ENCODE peak calls at places on chromosome 5, in six cellular contexts. J is lower leg skin, Q is Peyer's patch, K is gastrocnemius medialis, L is H54, U is body of pancreas. X is an unnamed sample.

GRCh38 chr5:133933670-133934295 is 34.6 kb downstream of the C5orf15 start:
- DNase-seq in L (no peak), U (no peak), K (no peak), Q (no peak), J (no peak), X (no peak)

GRCh38 chr5:154087260-154087659 is 48.5 kb downstream of the MFAP3 start:
- DNase-seq in U (no peak), K (no peak), L (peak; percentile 15), J (no peak), Q (no peak), X (no peak)

GRCh38 chr5:157547909-157548512 is 27.6 kb downstream of the ADAM19 start:
- DNase-seq in K (no peak), J (no peak), L (no peak), Q (peak; percentile 38), U (no peak), X (no peak)

GRCh38 chr5:153658151-153658550 is 167.7 kb downstream of the GRIA1 start:
- DNase-seq in U (no peak), K (no peak), J (no peak), L (no peak), Q (no peak), X (no peak)

GRCh38 chr5:179118756-179119414 is 58.7 kb downstream of the ZNF354C start:
- DNase-seq in L (no peak), Q (peak; percentile 31), K (no peak), J (peak; percentile 26), U (no peak), X (no peak)

GRCh38 chr5:66306105-66306843 is 162.2 kb downstream of the SREK1 start:
- DNase-seq in Q (peak; percentile 66), K (no peak), U (peak; percentile 52), J (no peak), L (peak; percentile 61), X (peak; percentile 48)

GRCh38 chr5:53490747-53491146 is 10.3 kb downstream of the FST start:
- DNase-seq in K (no peak), U (no peak), Q (no peak), L (no peak), J (no peak), X (no peak)

GRCh38 chr5:120055858-120056257 is 408.2 kb upstream of the PRR16 start:
- DNase-seq in J (no peak), U (no peak), K (no peak), L (no peak), Q (no peak), X (no peak)

GRCh38 chr5:80318212-80318611 is 1.6 kb upstream of the SPZ1 start:
- DNase-seq in Q (no peak), K (no peak), L (no peak), U (no peak), J (no peak), X (peak; percentile 50)

GRCh38 chr5:172405226-172405625 is 49.1 kb downstream of the SH3PXD2B start:
- DNase-seq in U (no peak), J (no peak), L (no peak), K (no peak), Q (no peak), X (no peak)

GRCh38 chr5:57745029-57745428 is 262.4 kb upstream of the ACTBL2 start:
- DNase-seq in L (no peak), J (no peak), K (no peak), Q (no peak), U (no peak), X (no peak)

GRCh38 chr5:98775962-98776687 is 2.7 kb downstream of the RGMB start:
- DNase-seq in L (no peak), U (no peak), Q (no peak), K (no peak), J (no peak), X (no peak)

GRCh38 chr5:98775246-98775961 is 1.9 kb downstream of the RGMB start:
- DNase-seq in L (no peak), U (no peak), K (no peak), Q (no peak), J (no peak), X (no peak)

GRCh38 chr5:98773464-98774191 is at the start of gene RGMB:
- DNase-seq in Q (peak; percentile 98), L (peak; percentile 88), K (peak; percentile 100), J (peak; percentile 100), U (peak; percentile 98), X (peak; percentile 98)

GRCh38 chr5:98773214-98773463 is 324 bp upstream of the RGMB start:
- DNase-seq in U (no peak), K (no peak), L (no peak), J (no peak), Q (no peak), X (no peak)

DNA sequence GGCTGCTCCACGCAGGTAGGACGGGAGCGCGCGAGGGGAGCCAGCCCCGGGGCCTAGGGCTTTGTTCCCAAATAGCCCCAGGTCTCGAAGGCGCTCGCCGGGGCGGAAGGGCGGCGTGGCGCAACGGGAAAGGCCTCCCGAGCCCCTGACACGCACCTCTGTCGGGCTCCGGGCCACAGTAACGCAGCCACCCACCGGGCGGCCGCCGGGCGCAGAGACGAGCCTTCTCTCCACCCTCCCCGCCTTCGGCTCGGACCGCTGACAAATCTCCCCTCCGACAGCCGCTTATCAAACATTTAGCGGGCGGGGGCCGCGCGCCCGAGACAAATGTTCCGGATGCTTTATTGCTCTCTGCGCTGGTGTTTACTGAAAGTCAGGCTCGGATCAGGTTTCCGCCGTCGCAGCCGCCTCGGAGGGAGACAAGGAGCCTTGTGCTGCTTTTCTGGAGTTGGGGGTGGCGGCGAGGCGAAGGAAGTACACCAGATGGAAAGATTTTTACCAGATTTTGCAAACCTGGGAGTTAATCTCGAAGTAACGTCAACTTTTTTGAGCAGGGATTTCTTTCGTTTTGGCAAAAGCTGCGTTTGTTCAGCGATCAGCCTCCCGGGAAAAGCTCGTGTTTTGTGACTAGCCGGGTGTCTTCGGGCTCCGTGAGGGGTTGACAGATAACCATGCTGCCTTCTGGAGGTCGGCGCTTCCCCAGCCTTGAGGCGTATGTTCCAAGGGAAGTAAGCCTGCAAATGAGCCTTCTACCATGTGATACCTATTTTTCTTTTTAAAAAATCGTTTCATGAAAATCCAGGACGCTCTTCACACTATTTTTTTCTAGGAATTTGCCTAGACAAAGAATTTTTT is 956 bp downstream of the RGMB start:
- DNase-seq in U (peak; percentile 77), Q (peak; percentile 81), J (peak; percentile 95), K (peak; percentile 69), L (no peak), X (peak; percentile 52)
- TF ChIP-seq POLR2A in U (peak; percentile 73), Q (no peak), J (no peak), K (peak; percentile 55), L (peak; percentile 5), X (no peak)

GRCh38 chr5:177133845-177134652 is 476 bp downstream of the NSD1 start:
- DNase-seq in J (no peak), L (no peak), Q (peak; percentile 67), K (peak; percentile 10), U (peak; percentile 55), X (peak; percentile 57)
- TF ChIP-seq POLR2A in J (no peak), L (no peak), Q (no peak), K (no peak), U (peak; percentile 59), X (no peak)

GRCh38 chr5:88034520-88034919 is 234.1 kb downstream of the TMEM161B start:
- DNase-seq in U (no peak), J (no peak), L (no peak), Q (no peak), K (no peak), X (no peak)
- TF ChIP-seq POLR2A in U (no peak), J (no peak), L (no peak), Q (no peak), K (no peak), X (no peak)

GRCh38 chr5:83721878-83722779 is 1.5 kb upstream of the HAPLN1 start:
- DNase-seq in J (peak; percentile 88), L (peak; percentile 80), K (no peak), U (peak; percentile 26), Q (peak; percentile 74), X (no peak)
- TF ChIP-seq POLR2A in J (no peak), L (peak; percentile 20), K (no peak), U (no peak), Q (no peak), X (no peak)

GRCh38 chr5:32195265-32195664 is 21.1 kb upstream of the GOLPH3 start:
- DNase-seq in J (no peak), U (no peak), L (no peak), Q (no peak), K (no peak), X (no peak)

GRCh38 chr5:32202394-32202793 is 28.3 kb upstream of the GOLPH3 start:
- DNase-seq in U (no peak), L (no peak), Q (no peak), K (no peak), J (no peak), X (no peak)

GRCh38 chr5:32206053-32206452 is 31.9 kb upstream of the GOLPH3 start:
- DNase-seq in U (no peak), Q (no peak), L (no peak), J (no peak), K (no peak), X (no peak)

GRCh38 chr5:32197032-32197431 is 22.9 kb upstream of the GOLPH3 start:
- DNase-seq in K (no peak), Q (no peak), J (no peak), L (no peak), U (no peak), X (no peak)

GRCh38 chr5:32201140-32201539 is 27.0 kb upstream of the GOLPH3 start:
- DNase-seq in L (no peak), J (no peak), U (no peak), K (no peak), Q (no peak), X (no peak)
- TF ChIP-seq POLR2A in L (no peak), J (no peak), U (no peak), K (no peak), Q (no peak), X (no peak)

GRCh38 chr5:42557689-42558088 is 134.4 kb downstream of the GHR start:
- DNase-seq in K (no peak), J (no peak), U (no peak), Q (no peak), L (no peak), X (no peak)

GRCh38 chr5:42552597-42552996 is 129.4 kb downstream of the GHR start:
- DNase-seq in U (no peak), Q (no peak), K (no peak), L (no peak), J (no peak), X (no peak)

GRCh38 chr5:42555010-42555409 is 131.8 kb downstream of the GHR start:
- DNase-seq in U (no peak), L (no peak), K (no peak), Q (no peak), J (no peak), X (no peak)

GRCh38 chr5:42553461-42553860 is 130.2 kb downstream of the GHR start:
- DNase-seq in K (no peak), L (no peak), Q (no peak), J (no peak), U (no peak), X (no peak)

GRCh38 chr5:42555797-42556196 is 132.6 kb downstream of the GHR start:
- DNase-seq in Q (no peak), U (no peak), L (no peak), J (no peak), K (peak; percentile 73), X (no peak)
- TF ChIP-seq POLR2A in Q (no peak), U (no peak), L (no peak), J (no peak), K (no peak), X (no peak)

GRCh38 chr5:123951204-123951977 is 439.4 kb downstream of the CSNK1G3 start:
- DNase-seq in Q (no peak), K (no peak), L (peak; percentile 23), J (no peak), U (no peak), X (no peak)
- TF ChIP-seq POLR2A in Q (no peak), K (no peak), L (no peak), J (no peak), U (no peak), X (no peak)

GRCh38 chr5:163459888-163460561 is at the start of gene NUDCD2:
- DNase-seq in U (peak; percentile 94), J (peak; percentile 98), Q (peak; percentile 97), L (peak; percentile 74), K (peak; percentile 95), X (peak; percentile 94)
- TF ChIP-seq POLR2A in U (peak; percentile 95), J (peak; percentile 21), Q (peak; percentile 67), L (peak; percentile 93), K (peak; percentile 81), X (peak; percentile 66)